ENCODE peak calls at places on chromosomes 12 and 14, in seven cellular contexts. S is adipocyte, E is adrenal gland, W is pancreas, O is Caco-2, L is aorta, Y is neural progenitor cell. K is an unnamed sample. For H3K36me3, H3K27me3 and H3K9me3, the result is how much of the 10 kb centered on the place peaks cover.

GRCh38 chr14:92646952-92647461 is 101.4 kb downstream of the LGMN start:
- DNase-seq in S (peak), E (no peak), W (no peak), O (peak), L (no peak), Y (no peak), K (peak)

GRCh38 chr14:82341386-82341785 is 807.7 kb upstream of the SEL1L start:
- DNase-seq in S (no peak), E (no peak), W (no peak), O (no peak), L (no peak), Y (no peak), K (no peak)

GRCh38 chr12:122082621-122083356 is 4.2 kb downstream of the MLXIP start:
- DNase-seq in S (no peak), E (no peak), W (no peak), O (no peak), L (peak), Y (no peak), K (no peak)

GRCh38 chr12:102769323-102769916 is 147.6 kb downstream of the PAH start:
- DNase-seq in S (peak), E (peak), W (peak), O (peak), L (no peak), Y (peak), K (peak)

GRCh38 chr12:90058721-90059120 is 350.1 kb upstream of the ATP2B1 start:
- DNase-seq in S (peak), E (peak), W (no peak), O (no peak), L (no peak), Y (no peak), K (peak)

GRCh38 chr12:30100736-30101135 is 317.0 kb upstream of the TMTC1 start:
- DNase-seq in S (peak), E (no peak), W (no peak), O (no peak), L (no peak), Y (no peak), K (no peak)

GRCh38 chr12:112937741-112938719 is at the start of gene OAS3:
- DNase-seq in S (peak), E (peak), W (peak), O (peak), L (peak), Y (peak), K (peak)

GRCh38 chr12:40058721-40059190 is 47.1 kb downstream of the SLC2A13 start:
- DNase-seq in S (no peak), E (no peak), W (no peak), O (no peak), L (no peak), Y (no peak), K (peak)

GRCh38 chr12:131287938-131288797 is 334.5 kb downstream of the ADGRD1 start:
- DNase-seq in S (no peak), E (peak), W (no peak), O (no peak), L (peak), Y (no peak), K (no peak)

DNA sequence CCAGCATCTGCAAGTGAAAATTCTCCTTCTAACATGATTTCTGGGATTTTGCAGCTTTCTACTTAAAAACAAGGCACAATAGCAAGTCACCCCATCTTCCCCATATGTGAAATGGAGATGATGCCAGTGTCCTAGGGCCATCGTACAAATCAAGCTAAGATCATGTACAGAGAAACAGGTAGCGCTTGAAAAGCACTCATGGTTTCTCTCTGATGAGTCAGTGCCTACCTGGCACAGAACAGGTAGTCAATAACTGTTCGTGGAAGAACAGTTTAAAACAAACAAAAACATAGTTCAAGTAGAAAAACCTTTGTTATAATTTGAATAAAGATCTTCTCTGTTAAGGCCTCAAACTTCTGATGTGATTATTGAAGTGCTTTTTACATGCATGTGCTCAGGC is 46.9 kb downstream of the RAD52 start:
- DNase-seq in S (no peak), E (no peak), W (no peak), O (no peak), L (no peak), Y (no peak), K (no peak)
- H3K36me3 ChIP-seq in S (half or more), E (half or more), W (under half), O (under half), L (under half), Y (under half), K (half or more)

GRCh38 chr14:32933623-32933942 is 5.1 kb upstream of the NPAS3 start:
- DNase-seq in S (peak), E (no peak), W (no peak), O (no peak), L (no peak), Y (peak), K (peak)

GRCh38 chr14:32932302-32932920 is 6.3 kb upstream of the NPAS3 start:
- DNase-seq in S (no peak), E (no peak), W (no peak), O (no peak), L (no peak), Y (peak), K (no peak)

GRCh38 chr14:32934891-32935633 is 3.6 kb upstream of the NPAS3 start:
- DNase-seq in S (peak), E (no peak), W (no peak), O (no peak), L (no peak), Y (peak), K (peak)

GRCh38 chr14:32932921-32933622 is 5.6 kb upstream of the NPAS3 start:
- DNase-seq in S (no peak), E (no peak), W (no peak), O (no peak), L (peak), Y (peak), K (no peak)

GRCh38 chr14:32933943-32934890 is 4.5 kb upstream of the NPAS3 start:
- DNase-seq in S (peak), E (no peak), W (no peak), O (no peak), L (peak), Y (peak), K (peak)
- H3K27me3 ChIP-seq in S (under half), E (under half), W (under half), O (under half), L (under half), Y (half or more), K (under half)

DNA sequence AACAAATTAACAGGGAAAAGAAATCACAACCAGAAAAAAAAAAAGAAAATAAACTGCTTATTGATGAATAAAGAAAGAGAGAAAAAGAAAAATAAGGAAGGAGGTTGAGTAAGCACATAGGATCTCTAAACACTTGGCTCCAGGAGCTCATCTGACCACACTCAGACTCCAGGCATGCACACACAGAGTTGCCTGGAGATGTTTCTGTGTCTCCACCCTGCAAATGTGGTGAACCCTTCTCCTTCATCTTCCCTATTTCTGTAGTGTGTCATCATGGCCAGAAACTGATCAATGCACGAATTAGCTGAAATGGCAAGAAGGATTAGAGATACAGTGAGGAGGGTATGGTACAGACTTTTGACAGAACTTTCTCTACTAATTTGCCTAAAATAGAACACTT is 20.2 kb downstream of the OR4N2 start:
- DNase-seq in S (no peak), E (no peak), W (no peak), O (no peak), L (no peak), Y (no peak), K (peak)
- H3K9me3 ChIP-seq in S (under half), E (under half), W (under half), O (under half), L (under half), Y (half or more), K (under half)

GRCh38 chr14:36915089-36915488 is 253.4 kb downstream of the PAX9 start:
- DNase-seq in S (peak), E (no peak), W (no peak), O (no peak), L (no peak), Y (no peak), K (no peak)
- H3K36me3 ChIP-seq in S (under half), E (under half), W (under half), O (under half), L (under half), Y (under half), K (under half)

GRCh38 chr12:57581802-57582201 is 9.2 kb upstream of the PIP4K2C start:
- DNase-seq in S (no peak), E (no peak), W (no peak), O (no peak), L (no peak), Y (no peak), K (no peak)
- H3K27me3 ChIP-seq in S (half or more), E (under half), W (under half), O (under half), L (under half), Y (under half), K (under half)

GRCh38 chr14:98576463-98576862 is 695.5 kb downstream of the BCL11B start:
- DNase-seq in S (no peak), E (no peak), W (no peak), O (no peak), L (no peak), Y (no peak), K (no peak)

GRCh38 chr14:98579140-98579539 is 692.9 kb downstream of the BCL11B start:
- DNase-seq in S (no peak), E (no peak), W (no peak), O (no peak), L (no peak), Y (no peak), K (no peak)

GRCh38 chr14:98582276-98582675 is 689.7 kb downstream of the BCL11B start:
- DNase-seq in S (no peak), E (no peak), W (no peak), O (no peak), L (no peak), Y (no peak), K (no peak)

GRCh38 chr14:98578204-98578603 is 693.8 kb downstream of the BCL11B start:
- DNase-seq in S (no peak), E (no peak), W (no peak), O (no peak), L (no peak), Y (no peak), K (no peak)

GRCh38 chr14:98580131-98580678 is 691.8 kb downstream of the BCL11B start:
- DNase-seq in S (no peak), E (no peak), W (no peak), O (peak), L (no peak), Y (peak), K (peak)
- H3K9me3 ChIP-seq in S (under half), E (under half), W (under half), O (under half), L (under half), Y (under half), K (under half)

DNA sequence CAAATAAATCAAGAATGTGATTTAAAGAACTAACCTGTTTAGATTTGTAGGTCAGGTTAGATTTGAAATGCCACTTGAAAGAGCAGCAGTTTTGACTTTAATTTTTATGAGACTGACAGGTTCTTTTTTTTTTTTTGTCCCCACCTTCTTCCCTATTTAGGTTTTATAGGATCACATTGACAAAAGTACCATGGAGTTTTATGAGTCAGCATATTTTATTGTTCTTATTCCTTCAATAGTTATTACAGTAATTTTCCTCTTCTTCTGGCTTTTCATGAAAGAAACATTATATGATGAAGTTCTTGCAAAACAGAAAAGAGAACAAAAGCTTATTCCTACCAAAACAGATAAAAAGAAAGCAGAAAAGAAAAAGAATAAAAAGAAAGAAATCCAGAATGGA is 31.9 kb downstream of the KTN1 start:
- DNase-seq in S (no peak), E (no peak), W (no peak), O (no peak), L (no peak), Y (no peak), K (no peak)
- H3K36me3 ChIP-seq in S (under half), E (under half), W (under half), O (under half), L (under half), Y (under half), K (under half)

GRCh38 chr14:104570869-104571635 is 8.5 kb upstream of the C14orf180 start:
- DNase-seq in S (no peak), E (no peak), W (no peak), O (no peak), L (no peak), Y (peak), K (no peak)

GRCh38 chr14:104567141-104567956 is 12.2 kb upstream of the C14orf180 start:
- DNase-seq in S (no peak), E (no peak), W (no peak), O (no peak), L (no peak), Y (no peak), K (no peak)

GRCh38 chr14:104572024-104572623 is 7.4 kb upstream of the C14orf180 start:
- DNase-seq in S (no peak), E (no peak), W (no peak), O (no peak), L (no peak), Y (no peak), K (no peak)

GRCh38 chr14:104567957-104568225 is 11.7 kb upstream of the C14orf180 start:
- DNase-seq in S (no peak), E (no peak), W (no peak), O (no peak), L (no peak), Y (no peak), K (no peak)

GRCh38 chr14:104568620-104569019 is 10.9 kb upstream of the C14orf180 start:
- DNase-seq in S (no peak), E (no peak), W (no peak), O (no peak), L (no peak), Y (no peak), K (no peak)
- H3K27me3 ChIP-seq in S (half or more), E (under half), W (under half), O (under half), L (under half), Y (under half), K (under half)

GRCh38 chr12:128606040-128606439 is 217.7 kb downstream of the SLC15A4 start:
- DNase-seq in S (no peak), E (no peak), W (no peak), O (no peak), L (no peak), Y (no peak), K (peak)
- H3K9me3 ChIP-seq in S (under half), E (under half), W (under half), O (under half), L (under half), Y (under half), K (under half)

DNA sequence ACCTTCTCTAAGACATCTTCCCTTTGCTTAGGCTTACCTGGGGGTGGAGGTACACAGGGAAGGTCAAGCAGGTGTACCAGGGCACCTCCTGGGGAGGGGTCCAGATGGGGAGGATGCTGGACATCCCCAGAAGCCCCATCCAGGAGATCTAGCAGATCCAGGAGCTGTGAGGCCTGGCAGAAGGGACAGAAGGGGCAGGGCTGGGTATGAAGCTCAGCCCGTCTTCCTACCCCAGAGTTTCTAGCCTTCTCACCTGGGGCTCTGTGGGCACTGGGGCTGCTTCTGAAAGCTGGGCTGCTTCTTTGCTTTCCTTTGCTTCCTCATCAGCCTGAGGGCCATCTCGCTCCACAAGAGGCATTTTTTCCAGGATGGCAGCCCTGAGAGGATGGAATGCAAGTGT is 5.2 kb downstream of the THTPA start:
- DNase-seq in S (no peak), E (no peak), W (no peak), O (no peak), L (no peak), Y (no peak), K (no peak)
- H3K36me3 ChIP-seq in S (under half), E (half or more), W (under half), O (under half), L (under half), Y (under half), K (under half)

K was measured in MG63.